ENCODE peak calls at places on chromosomes 4 and X, in seven cellular contexts. One of them, this sample, is unnamed. For H3K4me1, the result is how much of the 10 kb centered on the place peaks cover.

GRCh38 chr4:54568184-54568583 is 89.6 kb upstream of the KIT start:
- DNase-seq in tibial nerve: no peak
- DNase-seq in adrenal gland: peak
- DNase-seq in psoas muscle: no peak
- DNase-seq in left ventricle myocardium inferior: no peak
- DNase-seq in H1: no peak
- DNase-seq in uterus: no peak
- DNase-seq in this sample: no peak

GRCh38 chrX:129931411-129932136 is 25.6 kb downstream of the UTP14A start:
- DNase-seq in tibial nerve: peak
- DNase-seq in adrenal gland: peak
- DNase-seq in psoas muscle: peak
- DNase-seq in left ventricle myocardium inferior: peak
- DNase-seq in H1: peak
- DNase-seq in uterus: peak
- DNase-seq in this sample: peak

GRCh38 chr4:150769845-150770244 is 187.9 kb downstream of the MAB21L2 start:
- DNase-seq in tibial nerve: no peak
- DNase-seq in adrenal gland: no peak
- DNase-seq in psoas muscle: no peak
- DNase-seq in left ventricle myocardium inferior: no peak
- DNase-seq in H1: no peak
- DNase-seq in uterus: no peak
- DNase-seq in this sample: no peak

GRCh38 chrX:78104447-78105176 is 564 bp downstream of the PGK1 start:
- DNase-seq in tibial nerve: no peak
- DNase-seq in adrenal gland: peak
- DNase-seq in psoas muscle: peak
- DNase-seq in left ventricle myocardium inferior: peak
- DNase-seq in H1: no peak
- DNase-seq in uterus: peak
- DNase-seq in this sample: peak

GRCh38 chrX:110168585-110168984 is 149.3 kb downstream of the AMMECR1 start:
- DNase-seq in tibial nerve: no peak
- DNase-seq in adrenal gland: no peak
- DNase-seq in psoas muscle: no peak
- DNase-seq in left ventricle myocardium inferior: no peak
- DNase-seq in H1: no peak
- DNase-seq in uterus: no peak
- DNase-seq in this sample: no peak

GRCh38 chrX:19684265-19684664 is 169.0 kb upstream of the MAP3K15 start:
- DNase-seq in tibial nerve: no peak
- DNase-seq in adrenal gland: no peak
- DNase-seq in psoas muscle: no peak
- DNase-seq in left ventricle myocardium inferior: no peak
- DNase-seq in H1: no peak
- DNase-seq in uterus: no peak
- DNase-seq in this sample: no peak

GRCh38 chr4:5463361-5463760 is 245.0 kb downstream of the EVC2 start:
- DNase-seq in tibial nerve: no peak
- DNase-seq in adrenal gland: no peak
- DNase-seq in psoas muscle: no peak
- DNase-seq in left ventricle myocardium inferior: no peak
- DNase-seq in H1: no peak
- DNase-seq in uterus: no peak
- DNase-seq in this sample: no peak

GRCh38 chrX:105695451-105695850 is 126.9 kb upstream of the NRK start:
- DNase-seq in tibial nerve: no peak
- DNase-seq in adrenal gland: no peak
- DNase-seq in psoas muscle: no peak
- DNase-seq in left ventricle myocardium inferior: no peak
- DNase-seq in H1: no peak
- DNase-seq in uterus: no peak
- DNase-seq in this sample: no peak

GRCh38 chrX:39162322-39162721 is 361.1 kb downstream of the MID1IP1 start:
- DNase-seq in tibial nerve: no peak
- DNase-seq in adrenal gland: peak
- DNase-seq in psoas muscle: peak
- DNase-seq in left ventricle myocardium inferior: peak
- DNase-seq in H1: no peak
- DNase-seq in uterus: no peak
- DNase-seq in this sample: peak

GRCh38 chr4:132417220-132417619 is 731.9 kb upstream of the PCDH10 start:
- DNase-seq in tibial nerve: no peak
- DNase-seq in adrenal gland: no peak
- DNase-seq in psoas muscle: no peak
- DNase-seq in left ventricle myocardium inferior: no peak
- DNase-seq in H1: no peak
- DNase-seq in uterus: no peak
- DNase-seq in this sample: no peak

GRCh38 chr4:105061136-105061696 is 85.5 kb upstream of the TET2 start:
- DNase-seq in tibial nerve: no peak
- DNase-seq in adrenal gland: peak
- DNase-seq in psoas muscle: no peak
- DNase-seq in left ventricle myocardium inferior: no peak
- DNase-seq in H1: peak
- DNase-seq in uterus: no peak
- DNase-seq in this sample: peak

GRCh38 chr4:8278421-8279287 is 9.1 kb downstream of the HTRA3 start:
- DNase-seq in tibial nerve: no peak
- DNase-seq in adrenal gland: peak
- DNase-seq in psoas muscle: peak
- DNase-seq in left ventricle myocardium inferior: peak
- DNase-seq in H1: no peak
- DNase-seq in uterus: peak
- DNase-seq in this sample: peak

GRCh38 chrX:153988493-153988892 is 15.9 kb downstream of the TMEM187 start:
- DNase-seq in tibial nerve: no peak
- DNase-seq in adrenal gland: no peak
- DNase-seq in psoas muscle: no peak
- DNase-seq in left ventricle myocardium inferior: no peak
- DNase-seq in H1: no peak
- DNase-seq in uterus: no peak
- DNase-seq in this sample: no peak

GRCh38 chrX:104668550-104668949 is 102.6 kb downstream of the IL1RAPL2 start:
- DNase-seq in tibial nerve: no peak
- DNase-seq in adrenal gland: no peak
- DNase-seq in psoas muscle: no peak
- DNase-seq in left ventricle myocardium inferior: no peak
- DNase-seq in H1: no peak
- DNase-seq in uterus: no peak
- DNase-seq in this sample: no peak

GRCh38 chr4:155079866-155080265 is 128.6 kb upstream of the NPY2R start:
- DNase-seq in tibial nerve: no peak
- DNase-seq in adrenal gland: no peak
- DNase-seq in psoas muscle: no peak
- DNase-seq in left ventricle myocardium inferior: no peak
- DNase-seq in H1: no peak
- DNase-seq in uterus: no peak
- DNase-seq in this sample: no peak

GRCh38 chr4:141301216-141301615 is 80.5 kb downstream of the ZNF330 start:
- DNase-seq in tibial nerve: no peak
- DNase-seq in adrenal gland: no peak
- DNase-seq in psoas muscle: no peak
- DNase-seq in left ventricle myocardium inferior: no peak
- DNase-seq in H1: no peak
- DNase-seq in uterus: no peak
- DNase-seq in this sample: no peak

GRCh38 chrX:26032141-26032917 is 105.8 kb upstream of the MAGEB18 start:
- DNase-seq in tibial nerve: no peak
- DNase-seq in adrenal gland: no peak
- DNase-seq in psoas muscle: no peak
- DNase-seq in left ventricle myocardium inferior: no peak
- DNase-seq in H1: no peak
- DNase-seq in uterus: no peak
- DNase-seq in this sample: no peak

GRCh38 chr4:170093978-170094377 is 4.2 kb upstream of the AADAT start:
- DNase-seq in tibial nerve: no peak
- DNase-seq in adrenal gland: no peak
- DNase-seq in psoas muscle: no peak
- DNase-seq in left ventricle myocardium inferior: no peak
- DNase-seq in H1: no peak
- DNase-seq in uterus: no peak
- DNase-seq in this sample: no peak

GRCh38 chr4:74054483-74055032 is 16.1 kb upstream of the CXCL3 start:
- DNase-seq in tibial nerve: no peak
- DNase-seq in adrenal gland: no peak
- DNase-seq in psoas muscle: no peak
- DNase-seq in left ventricle myocardium inferior: no peak
- DNase-seq in H1: no peak
- DNase-seq in uterus: no peak
- DNase-seq in this sample: no peak

GRCh38 chrX:5842601-5843000 is 386.1 kb downstream of the NLGN4X start:
- DNase-seq in tibial nerve: no peak
- DNase-seq in adrenal gland: no peak
- DNase-seq in psoas muscle: no peak
- DNase-seq in left ventricle myocardium inferior: no peak
- DNase-seq in H1: no peak
- DNase-seq in uterus: no peak
- DNase-seq in this sample: no peak

GRCh38 chr4:88591787-88592599 is at the start of gene HERC3:
- DNase-seq in tibial nerve: peak
- DNase-seq in adrenal gland: peak
- DNase-seq in psoas muscle: peak
- DNase-seq in left ventricle myocardium inferior: peak
- DNase-seq in H1: peak
- DNase-seq in uterus: peak
- DNase-seq in this sample: peak

GRCh38 chr4:185254434-185254833 is 45.0 kb downstream of the SNX25 start:
- DNase-seq in tibial nerve: no peak
- DNase-seq in adrenal gland: no peak
- DNase-seq in psoas muscle: no peak
- DNase-seq in left ventricle myocardium inferior: no peak
- DNase-seq in H1: no peak
- DNase-seq in uterus: no peak
- DNase-seq in this sample: no peak

GRCh38 chrX:150227321-150227860 is 135.7 kb upstream of the MAMLD1 start:
- DNase-seq in tibial nerve: no peak
- DNase-seq in adrenal gland: no peak
- DNase-seq in psoas muscle: no peak
- DNase-seq in left ventricle myocardium inferior: no peak
- DNase-seq in H1: no peak
- DNase-seq in uterus: no peak
- DNase-seq in this sample: no peak

DNA sequence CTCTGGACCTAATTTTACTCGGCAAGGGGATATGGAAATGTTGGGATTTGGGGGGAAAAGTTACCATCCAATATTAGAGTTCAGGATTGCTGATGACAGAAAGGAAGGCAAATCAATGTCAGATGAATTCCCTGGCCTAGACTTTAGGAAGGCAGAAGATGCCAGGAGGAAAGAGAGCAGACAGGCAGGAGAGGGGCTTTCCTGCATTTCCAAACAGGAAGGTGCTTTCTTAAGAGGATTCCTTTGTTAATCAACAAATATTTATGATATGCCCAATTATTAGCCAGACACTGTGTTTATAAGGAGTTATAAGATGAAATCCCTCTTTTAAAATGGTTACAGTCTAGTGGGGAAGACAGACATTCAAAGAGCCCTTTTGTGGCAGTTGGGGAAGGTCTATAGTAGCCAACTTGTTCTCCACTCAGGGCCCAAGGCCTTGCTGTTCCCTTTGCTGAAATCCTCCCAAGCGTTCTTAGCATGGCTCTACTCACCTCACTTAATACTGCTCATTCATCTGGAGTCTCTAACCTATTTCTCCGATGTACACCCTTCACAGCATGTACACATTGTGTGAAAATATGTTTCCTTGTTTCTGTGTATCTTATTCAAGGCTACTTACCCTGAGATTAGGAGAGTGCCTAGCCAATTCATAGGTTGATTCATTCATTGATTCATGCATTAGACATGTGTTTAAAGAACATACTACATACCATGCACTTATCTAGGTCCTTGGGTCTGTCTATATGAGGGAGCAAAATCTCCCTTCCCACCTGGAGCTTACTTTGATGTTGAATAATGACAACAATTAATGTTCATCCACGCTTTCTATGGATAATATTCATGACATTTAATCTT is 5.3 kb downstream of the IGFBP7 start:
- DNase-seq in tibial nerve: no peak
- DNase-seq in adrenal gland: no peak
- DNase-seq in psoas muscle: no peak
- DNase-seq in left ventricle myocardium inferior: no peak
- DNase-seq in H1: no peak
- DNase-seq in uterus: no peak
- DNase-seq in this sample: no peak
- H3K27ac ChIP-seq in tibial nerve: peak
- H3K27ac ChIP-seq in adrenal gland: no peak
- H3K27ac ChIP-seq in psoas muscle: peak
- H3K27ac ChIP-seq in left ventricle myocardium inferior: peak
- H3K27ac ChIP-seq in H1: no peak
- H3K27ac ChIP-seq in uterus: peak
- H3K27ac ChIP-seq in this sample: no peak

GRCh38 chrX:45784590-45784989 is 583.9 kb upstream of the DIPK2B start:
- DNase-seq in tibial nerve: no peak
- DNase-seq in adrenal gland: no peak
- DNase-seq in psoas muscle: no peak
- DNase-seq in left ventricle myocardium inferior: no peak
- DNase-seq in H1: no peak
- DNase-seq in uterus: no peak
- DNase-seq in this sample: no peak
- H3K4me1 ChIP-seq in tibial nerve: under half
- H3K4me1 ChIP-seq in adrenal gland: under half
- H3K4me1 ChIP-seq in psoas muscle: under half
- H3K4me1 ChIP-seq in left ventricle myocardium inferior: under half
- H3K4me1 ChIP-seq in H1: under half
- H3K4me1 ChIP-seq in uterus: under half
- H3K4me1 ChIP-seq in this sample: under half

GRCh38 chrX:107574054-107574683 is 54.1 kb upstream of the PRPS1 start:
- DNase-seq in tibial nerve: no peak
- DNase-seq in adrenal gland: no peak
- DNase-seq in psoas muscle: no peak
- DNase-seq in left ventricle myocardium inferior: no peak
- DNase-seq in H1: no peak
- DNase-seq in uterus: no peak
- DNase-seq in this sample: no peak
- H3K27ac ChIP-seq in tibial nerve: no peak
- H3K27ac ChIP-seq in adrenal gland: no peak
- H3K27ac ChIP-seq in psoas muscle: no peak
- H3K27ac ChIP-seq in left ventricle myocardium inferior: no peak
- H3K27ac ChIP-seq in H1: no peak
- H3K27ac ChIP-seq in uterus: no peak
- H3K27ac ChIP-seq in this sample: no peak

GRCh38 chrX:136620780-136621179 is 27.2 kb upstream of the CD40LG start:
- DNase-seq in tibial nerve: no peak
- DNase-seq in adrenal gland: no peak
- DNase-seq in psoas muscle: no peak
- DNase-seq in left ventricle myocardium inferior: no peak
- DNase-seq in H1: no peak
- DNase-seq in uterus: no peak
- DNase-seq in this sample: no peak
- H3K4me1 ChIP-seq in tibial nerve: under half
- H3K4me1 ChIP-seq in adrenal gland: under half
- H3K4me1 ChIP-seq in psoas muscle: under half
- H3K4me1 ChIP-seq in left ventricle myocardium inferior: under half
- H3K4me1 ChIP-seq in H1: under half
- H3K4me1 ChIP-seq in uterus: under half
- H3K4me1 ChIP-seq in this sample: under half

GRCh38 chr4:19580090-19580489 is 671.6 kb upstream of the SLIT2 start:
- DNase-seq in tibial nerve: no peak
- DNase-seq in adrenal gland: no peak
- DNase-seq in psoas muscle: no peak
- DNase-seq in left ventricle myocardium inferior: no peak
- DNase-seq in H1: no peak
- DNase-seq in uterus: no peak
- DNase-seq in this sample: no peak

GRCh38 chr4:19583827-19584569 is 667.7 kb upstream of the SLIT2 start:
- DNase-seq in tibial nerve: no peak
- DNase-seq in adrenal gland: no peak
- DNase-seq in psoas muscle: no peak
- DNase-seq in left ventricle myocardium inferior: no peak
- DNase-seq in H1: no peak
- DNase-seq in uterus: no peak
- DNase-seq in this sample: no peak
- H3K27ac ChIP-seq in tibial nerve: no peak
- H3K27ac ChIP-seq in adrenal gland: no peak
- H3K27ac ChIP-seq in psoas muscle: no peak
- H3K27ac ChIP-seq in left ventricle myocardium inferior: no peak
- H3K27ac ChIP-seq in H1: no peak
- H3K27ac ChIP-seq in uterus: no peak
- H3K27ac ChIP-seq in this sample: no peak

This sample was measured in left lung.